ENCODE peak calls at places on chromosome 1, in nine cellular contexts. One of them, this sample, is unnamed.

GRCh38 chr1:182142621-182143020 is 81.1 kb upstream of the ZNF648 start:
- DNase-seq in CD8-positive, alpha-beta T cell: no peak
- DNase-seq in body of pancreas: no peak
- DNase-seq in A549: no peak
- DNase-seq in cardiac muscle cell: no peak
- DNase-seq in AG04450: no peak
- DNase-seq in stomach: no peak
- DNase-seq in PC-3: no peak
- DNase-seq in upper lobe of right lung: no peak
- DNase-seq in this sample: no peak

GRCh38 chr1:27591622-27592021 is 12.3 kb downstream of the AHDC1 start:
- DNase-seq in CD8-positive, alpha-beta T cell: no peak
- DNase-seq in body of pancreas: no peak
- DNase-seq in A549: no peak
- DNase-seq in cardiac muscle cell: no peak
- DNase-seq in AG04450: no peak
- DNase-seq in stomach: no peak
- DNase-seq in PC-3: no peak
- DNase-seq in upper lobe of right lung: no peak
- DNase-seq in this sample: no peak

GRCh38 chr1:203124011-203124410 is 3.5 kb upstream of the ADORA1 start:
- DNase-seq in CD8-positive, alpha-beta T cell: no peak
- DNase-seq in body of pancreas: no peak
- DNase-seq in A549: no peak
- DNase-seq in cardiac muscle cell: no peak
- DNase-seq in AG04450: no peak
- DNase-seq in stomach: no peak
- DNase-seq in PC-3: no peak
- DNase-seq in upper lobe of right lung: peak
- DNase-seq in this sample: no peak

GRCh38 chr1:156896490-156897033 is 3.0 kb downstream of the PEAR1 start:
- DNase-seq in CD8-positive, alpha-beta T cell: no peak
- DNase-seq in body of pancreas: no peak
- DNase-seq in A549: peak
- DNase-seq in cardiac muscle cell: no peak
- DNase-seq in AG04450: peak
- DNase-seq in stomach: no peak
- DNase-seq in PC-3: peak
- DNase-seq in upper lobe of right lung: no peak
- DNase-seq in this sample: no peak

GRCh38 chr1:209569445-209570207 is 13.9 kb upstream of the CAMK1G start:
- DNase-seq in CD8-positive, alpha-beta T cell: peak
- DNase-seq in body of pancreas: peak
- DNase-seq in A549: peak
- DNase-seq in cardiac muscle cell: peak
- DNase-seq in AG04450: no peak
- DNase-seq in stomach: peak
- DNase-seq in PC-3: peak
- DNase-seq in upper lobe of right lung: peak
- DNase-seq in this sample: peak

GRCh38 chr1:40477680-40478057 is 579 bp downstream of the ZFP69 start:
- DNase-seq in CD8-positive, alpha-beta T cell: peak
- DNase-seq in body of pancreas: peak
- DNase-seq in A549: no peak
- DNase-seq in cardiac muscle cell: no peak
- DNase-seq in AG04450: no peak
- DNase-seq in stomach: no peak
- DNase-seq in PC-3: no peak
- DNase-seq in upper lobe of right lung: no peak
- DNase-seq in this sample: no peak

GRCh38 chr1:159008744-159009188 is 941 bp upstream of the IFI16 start:
- DNase-seq in CD8-positive, alpha-beta T cell: peak
- DNase-seq in body of pancreas: no peak
- DNase-seq in A549: no peak
- DNase-seq in cardiac muscle cell: no peak
- DNase-seq in AG04450: no peak
- DNase-seq in stomach: no peak
- DNase-seq in PC-3: no peak
- DNase-seq in upper lobe of right lung: no peak
- DNase-seq in this sample: no peak

GRCh38 chr1:42176902-42177519 is 12.5 kb upstream of the GUCA2A start:
- DNase-seq in CD8-positive, alpha-beta T cell: peak
- DNase-seq in body of pancreas: no peak
- DNase-seq in A549: peak
- DNase-seq in cardiac muscle cell: peak
- DNase-seq in AG04450: no peak
- DNase-seq in stomach: no peak
- DNase-seq in PC-3: peak
- DNase-seq in upper lobe of right lung: peak
- DNase-seq in this sample: no peak

GRCh38 chr1:206896261-206896660 is 982 bp upstream of the IL24 start:
- DNase-seq in CD8-positive, alpha-beta T cell: no peak
- DNase-seq in body of pancreas: no peak
- DNase-seq in A549: no peak
- DNase-seq in cardiac muscle cell: no peak
- DNase-seq in AG04450: no peak
- DNase-seq in stomach: no peak
- DNase-seq in PC-3: no peak
- DNase-seq in upper lobe of right lung: no peak
- DNase-seq in this sample: no peak

GRCh38 chr1:232732344-232732910 is 72.8 kb upstream of the MAP10 start:
- DNase-seq in CD8-positive, alpha-beta T cell: no peak
- DNase-seq in body of pancreas: no peak
- DNase-seq in A549: no peak
- DNase-seq in cardiac muscle cell: no peak
- DNase-seq in AG04450: no peak
- DNase-seq in stomach: no peak
- DNase-seq in PC-3: no peak
- DNase-seq in upper lobe of right lung: no peak
- DNase-seq in this sample: no peak

GRCh38 chr1:240712014-240712731 is 100.2 kb upstream of the GREM2 start:
- DNase-seq in CD8-positive, alpha-beta T cell: no peak
- DNase-seq in body of pancreas: no peak
- DNase-seq in A549: no peak
- DNase-seq in cardiac muscle cell: no peak
- DNase-seq in AG04450: peak
- DNase-seq in stomach: no peak
- DNase-seq in PC-3: no peak
- DNase-seq in upper lobe of right lung: no peak
- DNase-seq in this sample: no peak

GRCh38 chr1:6614019-6614952 is 755 bp downstream of the PHF13 start:
- DNase-seq in CD8-positive, alpha-beta T cell: peak
- DNase-seq in body of pancreas: peak
- DNase-seq in A549: no peak
- DNase-seq in cardiac muscle cell: peak
- DNase-seq in AG04450: no peak
- DNase-seq in stomach: peak
- DNase-seq in PC-3: peak
- DNase-seq in upper lobe of right lung: peak
- DNase-seq in this sample: no peak

GRCh38 chr1:180268556-180269044 is 38.5 kb downstream of the LHX4 start:
- DNase-seq in CD8-positive, alpha-beta T cell: no peak
- DNase-seq in body of pancreas: no peak
- DNase-seq in A549: no peak
- DNase-seq in cardiac muscle cell: no peak
- DNase-seq in AG04450: no peak
- DNase-seq in stomach: no peak
- DNase-seq in PC-3: no peak
- DNase-seq in upper lobe of right lung: no peak
- DNase-seq in this sample: no peak

GRCh38 chr1:201421041-201421440 is 489 bp downstream of the TNNI1 start:
- DNase-seq in CD8-positive, alpha-beta T cell: no peak
- DNase-seq in body of pancreas: no peak
- DNase-seq in A549: no peak
- DNase-seq in cardiac muscle cell: no peak
- DNase-seq in AG04450: no peak
- DNase-seq in stomach: no peak
- DNase-seq in PC-3: no peak
- DNase-seq in upper lobe of right lung: no peak
- DNase-seq in this sample: no peak

GRCh38 chr1:15799004-15799867 is 8.2 kb downstream of the UQCRHL start:
- DNase-seq in CD8-positive, alpha-beta T cell: no peak
- DNase-seq in body of pancreas: peak
- DNase-seq in A549: peak
- DNase-seq in cardiac muscle cell: no peak
- DNase-seq in AG04450: peak
- DNase-seq in stomach: peak
- DNase-seq in PC-3: peak
- DNase-seq in upper lobe of right lung: peak
- DNase-seq in this sample: no peak

GRCh38 chr1:112840631-112841624 is 115.1 kb downstream of the SLC16A1 start:
- DNase-seq in CD8-positive, alpha-beta T cell: no peak
- DNase-seq in body of pancreas: no peak
- DNase-seq in A549: no peak
- DNase-seq in cardiac muscle cell: peak
- DNase-seq in AG04450: no peak
- DNase-seq in stomach: no peak
- DNase-seq in PC-3: peak
- DNase-seq in upper lobe of right lung: no peak
- DNase-seq in this sample: no peak

GRCh38 chr1:196655494-196655893 is 3.7 kb downstream of the CFH start:
- DNase-seq in CD8-positive, alpha-beta T cell: no peak
- DNase-seq in body of pancreas: no peak
- DNase-seq in A549: peak
- DNase-seq in cardiac muscle cell: no peak
- DNase-seq in AG04450: no peak
- DNase-seq in stomach: no peak
- DNase-seq in PC-3: no peak
- DNase-seq in upper lobe of right lung: no peak
- DNase-seq in this sample: no peak

GRCh38 chr1:196655037-196655436 is 3.2 kb downstream of the CFH start:
- DNase-seq in CD8-positive, alpha-beta T cell: no peak
- DNase-seq in body of pancreas: no peak
- DNase-seq in A549: no peak
- DNase-seq in cardiac muscle cell: no peak
- DNase-seq in AG04450: no peak
- DNase-seq in stomach: no peak
- DNase-seq in PC-3: no peak
- DNase-seq in upper lobe of right lung: no peak
- DNase-seq in this sample: no peak

GRCh38 chr1:196651079-196651478 is 764 bp upstream of the CFH start:
- DNase-seq in CD8-positive, alpha-beta T cell: no peak
- DNase-seq in body of pancreas: no peak
- DNase-seq in A549: no peak
- DNase-seq in cardiac muscle cell: no peak
- DNase-seq in AG04450: no peak
- DNase-seq in stomach: no peak
- DNase-seq in PC-3: no peak
- DNase-seq in upper lobe of right lung: no peak
- DNase-seq in this sample: no peak

GRCh38 chr1:196651637-196652215 is at the start of gene CFH:
- DNase-seq in CD8-positive, alpha-beta T cell: no peak
- DNase-seq in body of pancreas: no peak
- DNase-seq in A549: peak
- DNase-seq in cardiac muscle cell: no peak
- DNase-seq in AG04450: peak
- DNase-seq in stomach: no peak
- DNase-seq in PC-3: peak
- DNase-seq in upper lobe of right lung: no peak
- DNase-seq in this sample: no peak

DNA sequence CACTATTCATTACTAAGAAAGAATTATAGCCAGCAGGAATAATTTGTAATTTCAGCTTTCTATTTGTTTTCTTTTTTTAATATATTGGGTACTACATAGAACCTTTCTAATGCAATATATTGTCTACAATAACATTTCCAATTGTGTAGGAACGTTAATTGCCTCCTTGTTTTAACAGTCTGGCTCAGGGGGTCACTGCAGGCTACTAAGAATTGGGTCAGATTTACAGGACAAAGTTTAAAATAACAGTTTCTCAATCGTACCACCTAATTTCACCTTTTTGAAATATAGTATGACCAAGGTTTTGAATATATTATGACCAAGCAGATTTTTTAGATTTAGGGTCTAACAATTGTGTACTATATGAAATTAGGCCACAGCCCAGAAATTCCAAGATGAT is 2.4 kb downstream of the CFH start:
- DNase-seq in CD8-positive, alpha-beta T cell: no peak
- DNase-seq in body of pancreas: no peak
- DNase-seq in A549: no peak
- DNase-seq in cardiac muscle cell: no peak
- DNase-seq in AG04450: no peak
- DNase-seq in stomach: no peak
- DNase-seq in PC-3: no peak
- DNase-seq in upper lobe of right lung: no peak
- DNase-seq in this sample: no peak
- H3K4me3 ChIP-seq in CD8-positive, alpha-beta T cell: no peak
- H3K4me3 ChIP-seq in body of pancreas: no peak
- H3K4me3 ChIP-seq in A549: no peak
- H3K4me3 ChIP-seq in cardiac muscle cell: no peak
- H3K4me3 ChIP-seq in AG04450: no peak
- H3K4me3 ChIP-seq in stomach: peak
- H3K4me3 ChIP-seq in PC-3: no peak
- H3K4me3 ChIP-seq in upper lobe of right lung: peak
- H3K4me3 ChIP-seq in this sample: peak

DNA sequence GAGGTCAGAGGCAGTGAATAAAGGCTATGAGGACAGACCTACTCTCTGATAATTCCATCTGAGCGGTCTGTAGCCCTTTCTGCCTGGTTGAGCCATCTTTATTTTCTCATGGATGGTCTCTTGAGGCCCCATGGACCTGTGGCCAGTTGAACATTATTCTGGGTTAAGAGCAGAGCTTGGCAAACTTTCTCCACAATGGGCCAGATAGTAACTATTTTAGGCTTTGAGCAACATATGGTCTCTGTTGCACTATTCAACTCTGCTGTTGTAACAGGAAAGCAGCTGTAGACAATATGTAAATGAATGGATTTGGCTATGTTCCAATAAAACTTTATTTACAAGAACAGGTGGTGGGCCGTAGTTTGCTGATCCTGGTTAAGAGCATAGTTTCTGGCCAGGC is 62.7 kb downstream of the KAZN start:
- DNase-seq in CD8-positive, alpha-beta T cell: no peak
- DNase-seq in body of pancreas: no peak
- DNase-seq in A549: no peak
- DNase-seq in cardiac muscle cell: no peak
- DNase-seq in AG04450: no peak
- DNase-seq in stomach: no peak
- DNase-seq in PC-3: no peak
- DNase-seq in upper lobe of right lung: no peak
- DNase-seq in this sample: no peak
- H3K27ac ChIP-seq in CD8-positive, alpha-beta T cell: no peak
- H3K27ac ChIP-seq in body of pancreas: no peak
- H3K27ac ChIP-seq in A549: no peak
- H3K27ac ChIP-seq in cardiac muscle cell: no peak
- H3K27ac ChIP-seq in AG04450: no peak
- H3K27ac ChIP-seq in stomach: no peak
- H3K27ac ChIP-seq in PC-3: no peak
- H3K27ac ChIP-seq in upper lobe of right lung: no peak
- H3K27ac ChIP-seq in this sample: no peak

GRCh38 chr1:183471748-183472487 is 381 bp upstream of the SMG7 start:
- DNase-seq in CD8-positive, alpha-beta T cell: peak
- DNase-seq in body of pancreas: peak
- DNase-seq in A549: peak
- DNase-seq in cardiac muscle cell: peak
- DNase-seq in AG04450: peak
- DNase-seq in stomach: peak
- DNase-seq in PC-3: peak
- DNase-seq in upper lobe of right lung: peak
- DNase-seq in this sample: peak
- TF ChIP-seq CTCF in CD8-positive, alpha-beta T cell: no peak
- TF ChIP-seq CTCF in body of pancreas: no peak
- TF ChIP-seq CTCF in A549: no peak
- TF ChIP-seq CTCF in cardiac muscle cell: no peak
- TF ChIP-seq CTCF in AG04450: no peak
- TF ChIP-seq CTCF in stomach: peak
- TF ChIP-seq CTCF in PC-3: no peak
- TF ChIP-seq CTCF in upper lobe of right lung: no peak
- TF ChIP-seq CTCF in this sample: peak

GRCh38 chr1:211938473-211939080 is 96.8 kb downstream of the INTS7 start:
- DNase-seq in CD8-positive, alpha-beta T cell: no peak
- DNase-seq in body of pancreas: no peak
- DNase-seq in A549: no peak
- DNase-seq in cardiac muscle cell: no peak
- DNase-seq in AG04450: no peak
- DNase-seq in stomach: no peak
- DNase-seq in PC-3: no peak
- DNase-seq in upper lobe of right lung: no peak
- DNase-seq in this sample: no peak
- H3K4me3 ChIP-seq in CD8-positive, alpha-beta T cell: peak
- H3K4me3 ChIP-seq in body of pancreas: no peak
- H3K4me3 ChIP-seq in A549: no peak
- H3K4me3 ChIP-seq in cardiac muscle cell: no peak
- H3K4me3 ChIP-seq in AG04450: no peak
- H3K4me3 ChIP-seq in stomach: peak
- H3K4me3 ChIP-seq in PC-3: no peak
- H3K4me3 ChIP-seq in upper lobe of right lung: peak
- H3K4me3 ChIP-seq in this sample: no peak